ENCODE peak calls at places on chromosomes 5 and 9, in four cellular contexts. D, U, T and L are unnamed samples.

GRCh38 chr5:111645303-111645838 is 111.6 kb downstream of the NREP start:
- DNase-seq in D (no peak), T (no peak), U (no peak), L (no peak)

GRCh38 chr9:81416476-81417298 is 272.7 kb downstream of the TLE1 start:
- DNase-seq in D (no peak), U (no peak), T (no peak), L (no peak)

GRCh38 chr9:21854119-21854518 is 51.7 kb downstream of the MTAP start:
- DNase-seq in T (no peak), D (no peak), U (no peak), L (no peak)

GRCh38 chr9:12640021-12640587 is 53.1 kb upstream of the TYRP1 start:
- DNase-seq in U (no peak), T (peak; percentile 27), D (no peak), L (peak; percentile 8)

GRCh38 chr5:96427823-96428222 is 5.2 kb downstream of the PCSK1 start:
- DNase-seq in T (no peak), U (no peak), D (no peak), L (no peak)

GRCh38 chr9:110887276-110887675 is 151.0 kb downstream of the LPAR1 start:
- DNase-seq in D (no peak), U (no peak), T (no peak), L (no peak)

GRCh38 chr5:158979749-158980521 is 119.8 kb downstream of the EBF1 start:
- DNase-seq in T (no peak), U (no peak), D (no peak), L (no peak)

GRCh38 chr5:40236001-40236400 is 443.7 kb upstream of the PTGER4 start:
- DNase-seq in D (no peak), T (no peak), U (no peak), L (no peak)

GRCh38 chr9:134230942-134231325 is 66.6 kb upstream of the RNU6ATAC start:
- DNase-seq in U (no peak), D (no peak), T (no peak), L (no peak)

GRCh38 chr5:93165559-93165958 is 415.5 kb downstream of the NR2F1-AS1 start:
- DNase-seq in D (no peak), T (no peak), U (no peak), L (no peak)

GRCh38 chr5:62343428-62343827 is 37.4 kb downstream of the KIF2A start:
- DNase-seq in D (no peak), U (no peak), T (no peak), L (no peak)

GRCh38 chr5:157271740-157272271 is 5.9 kb downstream of the CYFIP2 start:
- DNase-seq in D (no peak), U (no peak), T (no peak), L (no peak)

GRCh38 chr9:89036862-89037261 is 45.6 kb downstream of the S1PR3 start:
- DNase-seq in T (no peak), U (no peak), D (no peak), L (no peak)

GRCh38 chr9:89038354-89039091 is 47.3 kb downstream of the S1PR3 start:
- DNase-seq in D (no peak), T (no peak), U (no peak), L (no peak)

GRCh38 chr9:89037891-89038290 is 46.6 kb downstream of the S1PR3 start:
- DNase-seq in U (no peak), D (no peak), T (no peak), L (no peak)

GRCh38 chr9:89037325-89037724 is 46.1 kb downstream of the S1PR3 start:
- DNase-seq in T (no peak), D (no peak), U (no peak), L (no peak)

GRCh38 chr9:89036383-89036782 is 45.1 kb downstream of the S1PR3 start:
- DNase-seq in T (no peak), D (no peak), U (no peak), L (no peak)
- TF ChIP-seq ELF4 in T (no peak), D (no peak), U (no peak), L (no peak)

GRCh38 chr5:17256171-17256570 is 38.7 kb downstream of the BASP1 start:
- DNase-seq in T (no peak), U (no peak), D (no peak), L (no peak)
- TF ChIP-seq ELF4 in T (no peak), U (no peak), D (no peak), L (no peak)

GRCh38 chr5:80399553-80400239 is 8.2 kb upstream of the ZFYVE16 start:
- DNase-seq in D (no peak), T (peak; percentile 11), U (peak; percentile 11), L (no peak)
- TF ChIP-seq ELF4 in D (no peak), T (no peak), U (no peak), L (no peak)

DNA sequence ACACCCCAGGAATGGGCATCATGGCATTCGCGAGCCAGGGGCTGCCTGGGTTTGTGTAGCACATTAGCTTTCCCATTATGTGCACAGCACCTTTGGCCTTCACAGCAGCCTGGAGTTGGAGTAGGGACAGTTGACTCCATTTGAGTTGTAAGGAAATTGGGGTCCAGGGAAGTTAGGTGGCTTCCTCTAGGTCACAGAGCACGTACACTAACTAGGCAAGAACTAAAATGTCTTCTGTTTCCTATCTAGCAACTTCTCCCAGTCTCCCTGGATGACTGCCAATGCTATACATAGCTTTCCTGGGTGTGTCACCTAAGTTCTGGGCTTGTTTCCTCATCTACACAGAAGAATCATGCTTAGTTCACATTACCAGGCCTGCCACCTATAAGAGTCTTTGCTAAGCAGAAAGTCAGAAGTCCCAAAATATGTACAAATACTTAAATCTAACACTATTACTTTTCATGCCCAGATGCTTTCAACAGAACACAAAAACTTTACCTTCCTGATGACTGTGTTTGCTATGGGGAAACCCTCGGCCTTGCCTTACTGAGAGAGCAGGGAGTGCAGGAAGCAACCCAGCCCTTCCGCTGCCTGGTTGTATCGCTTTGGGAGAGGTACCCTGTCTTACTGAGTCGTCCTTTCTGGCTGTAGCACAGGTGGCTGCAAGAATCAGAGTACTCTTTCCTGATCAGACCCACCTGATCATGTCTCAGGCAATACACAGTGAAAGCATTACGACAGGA is 12.0 kb downstream of the MACROH2A1 start:
- DNase-seq in U (peak; percentile 43), T (peak; percentile 13), D (no peak), L (no peak)
- TF ChIP-seq ELF4 in U (no peak), T (no peak), D (no peak), L (no peak)

GRCh38 chr5:135559342-135559741 is 19.4 kb downstream of the CXCL14 start:
- DNase-seq in U (peak; percentile 67), T (no peak), D (no peak), L (peak; percentile 35)
- TF ChIP-seq ELF4 in U (no peak), T (no peak), D (no peak), L (no peak)

DNA sequence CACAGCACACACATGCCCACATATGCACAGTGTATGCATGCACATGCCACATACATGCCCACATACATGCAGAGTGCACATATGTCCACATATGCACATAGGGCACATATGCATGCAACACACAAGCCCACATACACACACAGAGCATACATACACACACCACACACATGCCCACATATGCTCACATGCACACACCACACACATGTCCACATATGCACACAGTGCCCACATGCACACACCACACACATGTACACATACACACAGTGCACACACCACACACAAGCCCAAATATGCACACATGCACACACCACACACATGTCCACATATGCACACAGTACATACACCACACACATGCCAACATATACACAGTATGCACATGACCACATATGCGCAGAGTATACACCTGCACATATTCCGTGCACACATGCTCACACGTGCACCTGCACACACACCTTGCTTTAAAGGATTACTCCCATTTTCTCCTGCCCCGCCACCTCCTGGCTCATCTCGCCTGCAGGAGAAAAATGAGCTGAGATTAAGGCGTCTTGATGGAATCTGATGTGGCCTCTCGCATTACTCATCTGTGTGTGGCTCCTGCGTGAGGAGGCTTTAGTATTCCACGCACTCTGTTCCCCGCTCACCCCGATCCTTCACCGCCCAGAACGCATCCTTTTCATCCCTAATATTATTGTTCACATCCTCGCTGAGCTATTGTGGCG is 182.6 kb downstream of the OLFM1 start:
- DNase-seq in D (no peak), U (no peak), T (no peak), L (no peak)
- TF ChIP-seq ELF4 in D (no peak), U (no peak), T (no peak), L (no peak)

DNA sequence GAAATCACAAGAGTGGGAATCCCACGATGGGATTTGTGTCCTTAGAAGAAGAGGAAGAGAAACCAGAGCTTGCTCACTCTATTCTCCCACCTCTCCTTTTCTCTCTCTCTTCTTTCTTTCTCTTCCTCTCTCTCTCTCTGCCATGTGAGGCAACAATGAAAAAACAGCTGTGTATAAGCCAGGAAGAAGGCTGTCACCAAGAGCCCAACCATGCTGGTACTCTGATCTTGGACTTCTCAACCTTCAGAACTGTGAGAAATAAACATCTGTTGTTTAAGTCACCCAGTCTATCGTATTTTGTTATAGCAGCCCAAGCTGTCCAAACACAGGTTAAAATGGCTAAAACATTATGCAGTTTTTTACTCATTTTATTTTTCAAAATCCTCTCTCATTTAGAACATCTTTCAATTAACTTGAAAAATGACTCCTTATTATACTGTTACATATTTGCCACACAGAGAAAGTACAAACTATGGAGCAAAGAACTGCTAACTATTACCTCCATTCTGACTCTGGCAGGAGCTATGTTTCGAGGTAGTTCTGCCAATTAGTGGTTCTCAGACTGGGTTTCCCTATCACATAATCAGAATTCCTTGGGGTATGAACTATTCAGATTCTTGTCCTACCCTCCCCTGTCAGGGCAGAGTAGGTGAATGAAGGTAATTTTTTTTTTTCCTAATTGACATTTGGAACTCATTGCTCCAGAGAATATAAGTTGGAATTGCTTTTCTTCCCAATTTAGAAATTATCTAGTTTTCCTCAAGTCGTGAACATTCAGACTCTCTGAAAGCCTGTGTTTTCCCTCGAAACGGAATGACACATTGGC is 434.6 kb downstream of the ENC1 start:
- DNase-seq in D (no peak), T (no peak), U (no peak), L (no peak)
- TF ChIP-seq ELF4 in D (no peak), T (no peak), U (no peak), L (no peak)